ENCODE peak calls at places on chromosomes 13 and 19, in seven cellular contexts. N, A, H, C, S, B and E are unnamed samples.

GRCh38 chr13:110015253-110015652 is 228.9 kb upstream of the IRS2 start:
- DNase-seq in N (no peak), A (peak), H (no peak), C (no peak), S (no peak), B (no peak), E (no peak)

GRCh38 chr13:19587635-19588300 is 26.4 kb upstream of the TPTE2 start:
- DNase-seq in N (no peak), A (no peak), H (no peak), C (peak), S (no peak), B (no peak), E (peak)

GRCh38 chr19:30073152-30074000 is 131.3 kb downstream of the URI1 start:
- DNase-seq in N (no peak), A (peak), H (peak), C (no peak), S (no peak), B (no peak), E (no peak)

GRCh38 chr13:104871456-104871855 is 1664.0 kb downstream of the EFNB2 start:
- DNase-seq in N (no peak), A (no peak), H (no peak), C (no peak), S (no peak), B (no peak), E (no peak)

GRCh38 chr19:48543121-48543710 is 8.8 kb upstream of the SULT2B1 start:
- DNase-seq in N (no peak), A (peak), H (peak), C (no peak), S (no peak), B (no peak), E (no peak)

GRCh38 chr19:8423821-8424223 is 10.7 kb downstream of the MARCHF2 start:
- DNase-seq in N (no peak), A (peak), H (peak), C (peak), S (peak), B (no peak), E (no peak)

GRCh38 chr13:76832258-76832988 is 53.8 kb downstream of the KCTD12 start:
- DNase-seq in N (no peak), A (no peak), H (no peak), C (no peak), S (no peak), B (no peak), E (no peak)

GRCh38 chr19:12676384-12676792 is 5.3 kb downstream of the DHPS start:
- DNase-seq in N (no peak), A (peak), H (peak), C (peak), S (peak), B (peak), E (peak)

GRCh38 chr19:21474671-21475181 is 30.7 kb upstream of the ZNF429 start:
- DNase-seq in N (peak), A (peak), H (peak), C (peak), S (peak), B (peak), E (no peak)

GRCh38 chr13:33763021-33763420 is 54.9 kb upstream of the RFC3 start:
- DNase-seq in N (no peak), A (no peak), H (no peak), C (no peak), S (no peak), B (no peak), E (no peak)

GRCh38 chr19:925912-926594 is at the start of gene ARID3A:
- DNase-seq in N (no peak), A (no peak), H (peak), C (peak), S (no peak), B (peak), E (peak)

GRCh38 chr13:31706105-31706504 is 33.2 kb upstream of the RXFP2 start:
- DNase-seq in N (no peak), A (no peak), H (no peak), C (no peak), S (no peak), B (no peak), E (no peak)

GRCh38 chr13:76864259-76864658 is 21.9 kb downstream of the KCTD12 start:
- DNase-seq in N (no peak), A (no peak), H (no peak), C (no peak), S (no peak), B (no peak), E (no peak)

GRCh38 chr19:14347999-14348889 is 33.0 kb upstream of the ADGRE5 start:
- DNase-seq in N (peak), A (peak), H (peak), C (peak), S (peak), B (peak), E (peak)

GRCh38 chr13:99465454-99465853 is 35.8 kb upstream of the TM9SF2 start:
- DNase-seq in N (no peak), A (no peak), H (no peak), C (no peak), S (no peak), B (no peak), E (peak)

GRCh38 chr19:27746691-27747380 is 1466.1 kb downstream of the UQCRFS1 start:
- DNase-seq in N (peak), A (peak), H (peak), C (peak), S (peak), B (peak), E (peak)

GRCh38 chr19:35545855-35546381 is 492 bp downstream of the TMEM147 start:
- DNase-seq in N (no peak), A (no peak), H (peak), C (peak), S (peak), B (no peak), E (peak)

GRCh38 chr13:53206455-53206854 is 177.8 kb downstream of the OLFM4 start:
- DNase-seq in N (no peak), A (no peak), H (no peak), C (peak), S (no peak), B (peak), E (no peak)

GRCh38 chr13:110559986-110560385 is 1.5 kb downstream of the RAB20 start:
- DNase-seq in N (no peak), A (no peak), H (no peak), C (no peak), S (no peak), B (no peak), E (no peak)

GRCh38 chr19:33393286-33394005 is 19.9 kb downstream of the CEBPG start:
- DNase-seq in N (no peak), A (peak), H (no peak), C (peak), S (peak), B (no peak), E (no peak)

GRCh38 chr19:10962863-10963262 is 2.0 kb downstream of the SMARCA4 start:
- DNase-seq in N (no peak), A (no peak), H (no peak), C (no peak), S (no peak), B (no peak), E (no peak)
- H3K4me3 ChIP-seq in N (no peak), A (no peak), H (no peak), C (peak), S (no peak), B (peak), E (no peak)

GRCh38 chr13:37069597-37070103 is 10.2 kb upstream of the SUPT20H start:
- DNase-seq in N (no peak), A (no peak), H (no peak), C (peak), S (no peak), B (no peak), E (no peak)

GRCh38 chr13:37070956-37071355 is 11.5 kb upstream of the SUPT20H start:
- DNase-seq in N (no peak), A (no peak), H (no peak), C (no peak), S (no peak), B (no peak), E (no peak)

GRCh38 chr13:37067874-37068273 is 8.4 kb upstream of the SUPT20H start:
- DNase-seq in N (no peak), A (no peak), H (no peak), C (no peak), S (no peak), B (no peak), E (no peak)

GRCh38 chr13:37070145-37070695 is 10.7 kb upstream of the SUPT20H start:
- DNase-seq in N (no peak), A (no peak), H (no peak), C (peak), S (no peak), B (no peak), E (no peak)

GRCh38 chr13:37068962-37069361 is 9.5 kb upstream of the SUPT20H start:
- DNase-seq in N (no peak), A (no peak), H (no peak), C (peak), S (no peak), B (no peak), E (no peak)
- TF ChIP-seq CTCF in N (no peak), A (no peak), H (peak), C (peak), S (no peak), B (peak), E (no peak)

DNA sequence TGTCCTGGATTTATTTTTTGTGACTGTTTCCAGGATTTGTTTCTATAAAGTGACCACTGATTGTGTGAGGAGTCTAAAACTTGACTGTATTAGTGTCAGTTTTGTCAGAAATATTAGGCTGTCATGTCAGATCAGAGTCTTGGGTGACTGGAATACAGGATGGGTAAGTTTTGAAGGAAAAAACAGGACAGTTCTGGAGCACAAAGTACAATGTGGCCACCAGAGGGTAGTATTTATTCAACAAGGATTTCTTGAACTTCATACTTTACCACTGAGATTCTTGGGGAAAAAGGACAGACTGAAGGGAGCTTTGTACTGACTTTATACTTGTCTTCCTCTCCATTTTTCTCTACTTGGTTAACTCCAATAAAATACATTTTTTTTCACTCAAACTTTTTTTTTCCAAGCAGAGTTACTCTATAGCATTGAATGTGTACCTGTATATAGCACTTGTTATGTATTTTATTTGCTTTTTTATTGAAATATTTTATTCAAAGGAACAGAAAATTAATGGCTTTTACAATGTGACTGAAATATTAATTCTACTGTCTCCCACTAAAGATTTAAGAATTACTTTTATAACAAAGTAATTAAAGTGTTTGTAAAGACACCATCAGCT is 51.1 kb downstream of the LMO7 start:
- DNase-seq in N (no peak), A (no peak), H (no peak), C (peak), S (no peak), B (peak), E (no peak)
- H3K27ac ChIP-seq in N (no peak), A (no peak), H (no peak), C (peak), S (no peak), B (no peak), E (no peak)

GRCh38 chr19:3348042-3348441 is 18.3 kb upstream of the NFIC start:
- DNase-seq in N (no peak), A (no peak), H (no peak), C (no peak), S (no peak), B (no peak), E (no peak)

GRCh38 chr19:3343619-3344502 is 22.5 kb upstream of the NFIC start:
- DNase-seq in N (no peak), A (peak), H (peak), C (peak), S (peak), B (no peak), E (peak)

GRCh38 chr19:3346677-3347353 is 19.6 kb upstream of the NFIC start:
- DNase-seq in N (no peak), A (peak), H (peak), C (no peak), S (peak), B (no peak), E (no peak)

GRCh38 chr19:3344608-3345598 is 21.5 kb upstream of the NFIC start:
- DNase-seq in N (no peak), A (no peak), H (no peak), C (no peak), S (peak), B (no peak), E (no peak)

DNA sequence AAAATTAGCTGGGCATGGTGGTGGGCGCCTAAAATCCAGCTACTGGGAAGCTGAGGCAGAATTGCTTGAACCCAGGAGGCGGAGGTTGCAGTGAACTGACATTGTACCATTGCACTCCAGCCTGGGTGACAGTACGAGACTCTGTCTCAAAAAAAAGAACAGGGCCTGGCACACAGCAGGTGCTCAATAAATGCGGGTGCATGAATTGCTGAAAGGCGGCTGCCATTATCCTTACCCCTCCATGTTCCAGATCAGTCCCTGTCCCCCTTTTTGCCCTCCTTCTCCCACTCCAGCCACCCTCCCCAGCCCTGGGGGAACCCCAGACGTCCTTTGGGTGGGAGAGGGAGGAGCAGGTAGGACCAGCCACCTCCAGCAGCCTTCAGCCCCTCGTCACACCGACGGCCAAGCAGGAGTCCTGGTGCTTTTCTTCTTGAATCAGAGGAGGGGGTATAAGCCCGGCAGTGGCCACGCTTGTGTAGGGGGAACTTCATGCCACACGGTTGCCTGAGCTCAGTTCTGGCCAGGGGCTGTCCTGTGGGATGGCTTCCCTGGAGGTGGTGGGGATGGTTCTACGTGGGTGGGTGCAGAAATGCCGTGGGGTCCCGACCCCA is 20.4 kb upstream of the NFIC start:
- DNase-seq in N (no peak), A (no peak), H (no peak), C (no peak), S (peak), B (no peak), E (no peak)
- H3K4me3 ChIP-seq in N (no peak), A (no peak), H (no peak), C (no peak), S (no peak), B (no peak), E (no peak)

GRCh38 chr19:17306285-17306714 is 628 bp downstream of the MRPL34 start:
- DNase-seq in N (no peak), A (no peak), H (no peak), C (no peak), S (no peak), B (peak), E (no peak)
- TF ChIP-seq CTCF in N (no peak), A (no peak), H (no peak), C (no peak), S (no peak), B (no peak), E (no peak)

GRCh38 chr19:39397360-39398296 is 6.5 kb downstream of the MED29 start:
- DNase-seq in N (no peak), A (peak), H (peak), C (peak), S (peak), B (peak), E (peak)
- H3K27ac ChIP-seq in N (no peak), A (peak), H (peak), C (peak), S (peak), B (peak), E (peak)

DNA sequence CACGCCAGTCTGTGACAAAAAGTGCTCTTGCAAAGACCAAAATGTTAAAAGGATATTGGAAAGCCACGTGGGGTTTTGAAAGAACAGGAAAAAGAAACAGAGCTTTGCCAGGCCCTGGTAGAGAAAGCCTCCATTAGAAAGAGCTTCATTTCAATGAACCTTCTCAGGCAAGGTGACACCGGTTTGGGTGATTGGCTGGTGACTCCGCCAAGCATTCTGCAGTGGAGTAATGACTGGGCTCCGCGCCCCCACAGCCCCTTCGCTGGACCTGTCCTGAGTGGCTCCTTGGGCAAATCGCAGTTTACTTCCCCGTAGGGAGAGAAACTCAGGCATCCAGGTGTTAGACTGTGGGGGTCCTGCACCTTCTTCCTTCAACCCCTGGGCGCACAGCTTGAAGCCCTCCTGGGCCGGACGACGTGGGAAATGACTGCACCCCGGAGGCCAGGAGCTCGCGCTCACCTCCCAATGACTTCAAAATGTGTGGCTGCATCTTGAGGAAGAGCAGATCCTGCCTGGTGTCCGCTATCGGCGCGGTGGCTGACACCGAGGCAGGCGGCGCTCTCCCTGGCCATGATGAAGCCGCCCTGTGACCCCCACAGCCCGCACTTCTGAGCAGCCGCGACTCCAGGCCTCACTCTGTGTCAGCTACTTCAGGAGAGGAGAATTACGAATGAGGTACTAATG is 444.6 kb upstream of the SGCG start:
- DNase-seq in N (no peak), A (no peak), H (no peak), C (no peak), S (no peak), B (no peak), E (no peak)
- H3K4me3 ChIP-seq in N (no peak), A (no peak), H (no peak), C (no peak), S (no peak), B (no peak), E (no peak)

GRCh38 chr19:46408611-46409039 is 4.7 kb downstream of the CCDC8 start:
- DNase-seq in N (no peak), A (no peak), H (peak), C (no peak), S (peak), B (peak), E (peak)

GRCh38 chr19:46404884-46405658 is 8.3 kb downstream of the CCDC8 start:
- DNase-seq in N (no peak), A (peak), H (no peak), C (no peak), S (peak), B (peak), E (no peak)

GRCh38 chr19:46407891-46408426 is 5.4 kb downstream of the CCDC8 start:
- DNase-seq in N (no peak), A (no peak), H (no peak), C (no peak), S (no peak), B (no peak), E (no peak)

GRCh38 chr19:46402725-46403124 is 10.6 kb downstream of the CCDC8 start:
- DNase-seq in N (no peak), A (peak), H (no peak), C (no peak), S (no peak), B (no peak), E (no peak)

GRCh38 chr19:46404039-46404883 is 9.1 kb downstream of the CCDC8 start:
- DNase-seq in N (no peak), A (peak), H (no peak), C (no peak), S (peak), B (peak), E (no peak)
- TF ChIP-seq CTCF in N (peak), A (no peak), H (peak), C (no peak), S (no peak), B (peak), E (no peak)